ENCODE peak calls at places on chromosome 12, in eight cellular contexts. One of them, this sample, is unnamed.

GRCh38 chr12:14618990-14619389 is 51.3 kb upstream of the PLBD1 start:
- DNase-seq in mucosa of descending colon: no peak
- DNase-seq in heart left ventricle: no peak
- DNase-seq in fibroblast of lung: peak; percentile 33
- DNase-seq in epithelial cell of proximal tubule: no peak
- DNase-seq in choroid plexus epithelial cell: peak; percentile 55
- DNase-seq in ovary: no peak
- DNase-seq in heart right ventricle: no peak
- DNase-seq in this sample: no peak

GRCh38 chr12:117152793-117153775 is 37.2 kb downstream of the FBXO21 start:
- DNase-seq in mucosa of descending colon: no peak
- DNase-seq in heart left ventricle: no peak
- DNase-seq in fibroblast of lung: no peak
- DNase-seq in epithelial cell of proximal tubule: no peak
- DNase-seq in choroid plexus epithelial cell: no peak
- DNase-seq in ovary: no peak
- DNase-seq in heart right ventricle: peak; percentile 30
- DNase-seq in this sample: no peak

GRCh38 chr12:40106202-40106533 is 287 bp upstream of the SLC2A13 start:
- DNase-seq in mucosa of descending colon: no peak
- DNase-seq in heart left ventricle: no peak
- DNase-seq in fibroblast of lung: no peak
- DNase-seq in epithelial cell of proximal tubule: no peak
- DNase-seq in choroid plexus epithelial cell: peak; percentile 13
- DNase-seq in ovary: no peak
- DNase-seq in heart right ventricle: no peak
- DNase-seq in this sample: no peak

GRCh38 chr12:53053223-53054111 is 3.6 kb downstream of the TNS2 start:
- DNase-seq in mucosa of descending colon: peak; percentile 90
- DNase-seq in heart left ventricle: no peak
- DNase-seq in fibroblast of lung: no peak
- DNase-seq in epithelial cell of proximal tubule: no peak
- DNase-seq in choroid plexus epithelial cell: peak; percentile 38
- DNase-seq in ovary: peak; percentile 73
- DNase-seq in heart right ventricle: peak; percentile 57
- DNase-seq in this sample: no peak

GRCh38 chr12:79524507-79525148 is 166.1 kb downstream of the PAWR start:
- DNase-seq in mucosa of descending colon: no peak
- DNase-seq in heart left ventricle: no peak
- DNase-seq in fibroblast of lung: no peak
- DNase-seq in epithelial cell of proximal tubule: no peak
- DNase-seq in choroid plexus epithelial cell: peak; percentile 23
- DNase-seq in ovary: no peak
- DNase-seq in heart right ventricle: no peak
- DNase-seq in this sample: no peak

GRCh38 chr12:75666980-75667359 is 155.6 kb upstream of the KRR1 start:
- DNase-seq in mucosa of descending colon: no peak
- DNase-seq in heart left ventricle: no peak
- DNase-seq in fibroblast of lung: peak; percentile 67
- DNase-seq in epithelial cell of proximal tubule: no peak
- DNase-seq in choroid plexus epithelial cell: peak; percentile 84
- DNase-seq in ovary: no peak
- DNase-seq in heart right ventricle: no peak
- DNase-seq in this sample: no peak

GRCh38 chr12:62785941-62786559 is 148.9 kb downstream of the PPM1H start:
- DNase-seq in mucosa of descending colon: no peak
- DNase-seq in heart left ventricle: peak; percentile 73
- DNase-seq in fibroblast of lung: peak; percentile 70
- DNase-seq in epithelial cell of proximal tubule: peak; percentile 84
- DNase-seq in choroid plexus epithelial cell: peak; percentile 92
- DNase-seq in ovary: peak; percentile 26
- DNase-seq in heart right ventricle: peak; percentile 27
- DNase-seq in this sample: peak; percentile 81

GRCh38 chr12:54195736-54196347 is 7.1 kb upstream of the SMUG1 start:
- DNase-seq in mucosa of descending colon: no peak
- DNase-seq in heart left ventricle: no peak
- DNase-seq in fibroblast of lung: peak; percentile 65
- DNase-seq in epithelial cell of proximal tubule: no peak
- DNase-seq in choroid plexus epithelial cell: peak; percentile 74
- DNase-seq in ovary: no peak
- DNase-seq in heart right ventricle: no peak
- DNase-seq in this sample: no peak

GRCh38 chr12:6956332-6956727 is 5.2 kb downstream of the PTPN6 start:
- DNase-seq in mucosa of descending colon: peak; percentile 52
- DNase-seq in heart left ventricle: no peak
- DNase-seq in fibroblast of lung: no peak
- DNase-seq in epithelial cell of proximal tubule: no peak
- DNase-seq in choroid plexus epithelial cell: no peak
- DNase-seq in ovary: no peak
- DNase-seq in heart right ventricle: no peak
- DNase-seq in this sample: no peak

GRCh38 chr12:6953417-6954315 is 2.5 kb downstream of the PTPN6 start:
- DNase-seq in mucosa of descending colon: peak; percentile 66
- DNase-seq in heart left ventricle: peak; percentile 75
- DNase-seq in fibroblast of lung: no peak
- DNase-seq in epithelial cell of proximal tubule: no peak
- DNase-seq in choroid plexus epithelial cell: peak; percentile 65
- DNase-seq in ovary: no peak
- DNase-seq in heart right ventricle: no peak
- DNase-seq in this sample: no peak

GRCh38 chr12:6954316-6954710 is 3.2 kb downstream of the PTPN6 start:
- DNase-seq in mucosa of descending colon: no peak
- DNase-seq in heart left ventricle: no peak
- DNase-seq in fibroblast of lung: no peak
- DNase-seq in epithelial cell of proximal tubule: no peak
- DNase-seq in choroid plexus epithelial cell: no peak
- DNase-seq in ovary: no peak
- DNase-seq in heart right ventricle: no peak
- DNase-seq in this sample: no peak

GRCh38 chr12:6955462-6956331 is 4.5 kb downstream of the PTPN6 start:
- DNase-seq in mucosa of descending colon: peak; percentile 30
- DNase-seq in heart left ventricle: no peak
- DNase-seq in fibroblast of lung: no peak
- DNase-seq in epithelial cell of proximal tubule: no peak
- DNase-seq in choroid plexus epithelial cell: no peak
- DNase-seq in ovary: no peak
- DNase-seq in heart right ventricle: no peak
- DNase-seq in this sample: no peak

DNA sequence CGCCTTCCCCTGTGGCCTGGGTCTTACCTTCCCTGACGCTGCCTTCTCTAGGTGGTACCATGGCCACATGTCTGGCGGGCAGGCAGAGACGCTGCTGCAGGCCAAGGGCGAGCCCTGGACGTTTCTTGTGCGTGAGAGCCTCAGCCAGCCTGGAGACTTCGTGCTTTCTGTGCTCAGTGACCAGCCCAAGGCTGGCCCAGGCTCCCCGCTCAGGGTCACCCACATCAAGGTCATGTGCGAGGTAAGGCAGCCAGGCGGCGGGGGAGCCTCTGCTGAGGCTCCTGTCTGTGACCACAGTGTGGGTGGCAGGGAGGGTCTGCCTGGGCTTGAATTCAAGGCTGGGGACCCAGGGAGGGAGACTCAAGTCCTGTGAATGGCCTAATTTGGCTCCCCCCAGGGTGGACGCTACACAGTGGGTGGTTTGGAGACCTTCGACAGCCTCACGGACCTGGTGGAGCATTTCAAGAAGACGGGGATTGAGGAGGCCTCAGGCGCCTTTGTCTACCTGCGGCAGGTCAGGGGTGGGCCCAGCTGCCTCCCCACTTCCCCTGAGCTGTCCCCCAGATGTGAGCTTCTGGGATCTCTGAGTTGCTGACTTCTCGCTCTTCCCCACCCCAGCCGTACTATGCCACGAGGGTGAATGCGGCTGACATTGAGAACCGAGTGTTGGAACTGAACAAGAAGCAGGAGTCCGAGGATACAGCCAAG is 3.8 kb downstream of the PTPN6 start:
- DNase-seq in mucosa of descending colon: peak; percentile 27
- DNase-seq in heart left ventricle: no peak
- DNase-seq in fibroblast of lung: no peak
- DNase-seq in epithelial cell of proximal tubule: no peak
- DNase-seq in choroid plexus epithelial cell: no peak
- DNase-seq in ovary: no peak
- DNase-seq in heart right ventricle: no peak
- DNase-seq in this sample: no peak
- H3K4me3 ChIP-seq in mucosa of descending colon: no peak overlapping the region
- H3K4me3 ChIP-seq in heart left ventricle: no peak overlapping the region
- H3K4me3 ChIP-seq in fibroblast of lung: no peak overlapping the region
- H3K4me3 ChIP-seq in epithelial cell of proximal tubule: no peak overlapping the region
- H3K4me3 ChIP-seq in choroid plexus epithelial cell: no peak overlapping the region
- H3K4me3 ChIP-seq in ovary: no peak overlapping the region
- H3K4me3 ChIP-seq in heart right ventricle: no peak overlapping the region
- H3K4me3 ChIP-seq in this sample: no peak overlapping the region

GRCh38 chr12:32047357-32047828 is 59.3 kb upstream of the BICD1 start:
- DNase-seq in mucosa of descending colon: no peak
- DNase-seq in heart left ventricle: no peak
- DNase-seq in fibroblast of lung: no peak
- DNase-seq in epithelial cell of proximal tubule: no peak
- DNase-seq in choroid plexus epithelial cell: no peak
- DNase-seq in ovary: no peak
- DNase-seq in heart right ventricle: no peak
- DNase-seq in this sample: no peak

GRCh38 chr12:32051511-32052299 is 54.9 kb upstream of the BICD1 start:
- DNase-seq in mucosa of descending colon: no peak
- DNase-seq in heart left ventricle: no peak
- DNase-seq in fibroblast of lung: peak; percentile 79
- DNase-seq in epithelial cell of proximal tubule: peak; percentile 99
- DNase-seq in choroid plexus epithelial cell: peak; percentile 83
- DNase-seq in ovary: peak; percentile 43
- DNase-seq in heart right ventricle: no peak
- DNase-seq in this sample: peak; percentile 59

GRCh38 chr12:32047846-32048245 is 58.8 kb upstream of the BICD1 start:
- DNase-seq in mucosa of descending colon: no peak
- DNase-seq in heart left ventricle: no peak
- DNase-seq in fibroblast of lung: no peak
- DNase-seq in epithelial cell of proximal tubule: no peak
- DNase-seq in choroid plexus epithelial cell: no peak
- DNase-seq in ovary: no peak
- DNase-seq in heart right ventricle: no peak
- DNase-seq in this sample: no peak

GRCh38 chr12:32049956-32050355 is 56.7 kb upstream of the BICD1 start:
- DNase-seq in mucosa of descending colon: no peak
- DNase-seq in heart left ventricle: no peak
- DNase-seq in fibroblast of lung: peak; percentile 28
- DNase-seq in epithelial cell of proximal tubule: no peak
- DNase-seq in choroid plexus epithelial cell: no peak
- DNase-seq in ovary: no peak
- DNase-seq in heart right ventricle: no peak
- DNase-seq in this sample: no peak

DNA sequence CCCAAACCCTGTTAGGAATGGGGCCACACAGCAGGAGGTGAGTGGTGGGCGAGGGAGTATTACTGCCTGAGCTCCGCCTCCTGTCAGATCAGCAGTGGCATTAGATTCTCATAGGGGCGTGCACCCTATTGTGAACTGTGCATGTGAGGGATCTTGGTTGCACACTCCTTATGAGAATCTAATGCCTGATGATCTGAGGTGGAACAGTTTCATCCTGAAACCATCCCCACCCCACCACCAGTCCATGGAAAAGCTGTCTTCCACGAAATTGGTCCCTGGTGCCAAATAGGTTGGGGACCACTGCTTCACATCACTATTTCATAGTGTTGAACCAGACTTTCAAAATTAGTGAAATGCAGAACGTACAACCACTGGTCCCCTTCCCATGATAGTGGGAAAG is 57.9 kb upstream of the BICD1 start:
- DNase-seq in mucosa of descending colon: no peak
- DNase-seq in heart left ventricle: no peak
- DNase-seq in fibroblast of lung: no peak
- DNase-seq in epithelial cell of proximal tubule: no peak
- DNase-seq in choroid plexus epithelial cell: no peak
- DNase-seq in ovary: no peak
- DNase-seq in heart right ventricle: no peak
- DNase-seq in this sample: no peak
- TF ChIP-seq CTCF in mucosa of descending colon: no peak
- TF ChIP-seq CTCF in heart left ventricle: no peak
- TF ChIP-seq CTCF in fibroblast of lung: no peak
- TF ChIP-seq CTCF in epithelial cell of proximal tubule: no peak
- TF ChIP-seq CTCF in choroid plexus epithelial cell: no peak
- TF ChIP-seq CTCF in ovary: no peak
- TF ChIP-seq CTCF in heart right ventricle: no peak
- TF ChIP-seq CTCF in this sample: no peak

GRCh38 chr12:1910468-1910867 is 8.0 kb downstream of the CACNA2D4 start:
- DNase-seq in mucosa of descending colon: no peak
- DNase-seq in heart left ventricle: no peak
- DNase-seq in fibroblast of lung: no peak
- DNase-seq in epithelial cell of proximal tubule: no peak
- DNase-seq in choroid plexus epithelial cell: no peak
- DNase-seq in ovary: no peak
- DNase-seq in heart right ventricle: no peak
- DNase-seq in this sample: no peak

GRCh38 chr12:1906579-1906978 is 11.9 kb downstream of the CACNA2D4 start:
- DNase-seq in mucosa of descending colon: no peak
- DNase-seq in heart left ventricle: no peak
- DNase-seq in fibroblast of lung: no peak
- DNase-seq in epithelial cell of proximal tubule: no peak
- DNase-seq in choroid plexus epithelial cell: no peak
- DNase-seq in ovary: no peak
- DNase-seq in heart right ventricle: no peak
- DNase-seq in this sample: no peak

GRCh38 chr12:1908758-1909157 is 9.7 kb downstream of the CACNA2D4 start:
- DNase-seq in mucosa of descending colon: no peak
- DNase-seq in heart left ventricle: no peak
- DNase-seq in fibroblast of lung: no peak
- DNase-seq in epithelial cell of proximal tubule: no peak
- DNase-seq in choroid plexus epithelial cell: no peak
- DNase-seq in ovary: no peak
- DNase-seq in heart right ventricle: no peak
- DNase-seq in this sample: no peak

GRCh38 chr12:1904875-1905274 is 13.6 kb downstream of the CACNA2D4 start:
- DNase-seq in mucosa of descending colon: no peak
- DNase-seq in heart left ventricle: no peak
- DNase-seq in fibroblast of lung: no peak
- DNase-seq in epithelial cell of proximal tubule: no peak
- DNase-seq in choroid plexus epithelial cell: no peak
- DNase-seq in ovary: no peak
- DNase-seq in heart right ventricle: no peak
- DNase-seq in this sample: no peak

DNA sequence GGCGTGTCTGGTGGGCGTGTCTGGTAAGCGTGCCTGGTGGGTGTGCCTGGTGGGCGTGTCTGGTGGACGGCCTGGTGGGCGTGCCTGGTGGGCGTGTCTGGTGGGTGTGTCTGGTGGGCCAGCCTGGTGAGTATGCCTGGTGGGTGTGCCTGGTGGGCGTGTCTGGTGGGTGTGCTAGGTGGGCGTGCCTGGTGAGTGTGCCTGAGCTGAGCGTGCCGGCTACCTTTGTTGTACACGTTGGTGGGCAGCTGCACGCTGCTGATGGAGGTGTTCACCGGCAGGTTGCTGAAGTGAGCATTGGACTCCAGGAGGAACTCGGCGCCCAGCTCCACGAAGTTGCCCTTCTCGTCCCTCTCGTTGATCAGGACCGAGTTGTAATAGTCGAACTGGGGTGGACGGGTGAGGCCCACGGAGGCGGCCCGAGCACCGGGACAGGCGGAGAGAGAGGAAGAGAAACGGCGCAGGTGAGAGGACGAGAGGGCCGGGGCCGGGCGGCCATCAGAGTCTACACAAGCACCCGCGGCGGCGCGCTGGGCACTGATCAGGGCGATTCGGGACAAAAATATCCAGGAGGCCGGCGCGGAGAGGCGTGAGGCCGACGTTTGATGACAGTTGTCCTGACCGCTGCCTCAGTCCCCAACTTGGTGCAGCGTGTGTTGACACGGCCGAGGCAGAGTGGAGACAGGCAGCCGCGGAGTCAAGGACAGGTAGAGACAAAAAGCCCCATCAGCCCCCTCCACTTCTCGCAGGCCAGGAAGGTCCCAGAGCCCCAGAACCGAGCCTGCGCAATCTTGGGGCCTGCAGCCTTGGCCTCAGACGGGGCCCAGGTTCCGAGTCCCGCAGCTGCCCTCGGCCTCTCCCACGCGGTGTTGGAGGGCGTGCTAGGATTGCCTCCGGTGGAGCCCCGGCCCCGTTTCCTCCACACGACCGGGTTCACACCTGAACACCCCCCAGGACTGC is 10.5 kb downstream of the CACNA2D4 start:
- DNase-seq in mucosa of descending colon: peak; percentile 80
- DNase-seq in heart left ventricle: no peak
- DNase-seq in fibroblast of lung: no peak
- DNase-seq in epithelial cell of proximal tubule: no peak
- DNase-seq in choroid plexus epithelial cell: no peak
- DNase-seq in ovary: no peak
- DNase-seq in heart right ventricle: no peak
- DNase-seq in this sample: no peak
- H3K4me3 ChIP-seq in mucosa of descending colon: no peak overlapping the region
- H3K4me3 ChIP-seq in heart left ventricle: peak overlapping the region; percentile 6
- H3K4me3 ChIP-seq in fibroblast of lung: no peak overlapping the region
- H3K4me3 ChIP-seq in epithelial cell of proximal tubule: no peak overlapping the region
- H3K4me3 ChIP-seq in choroid plexus epithelial cell: no peak overlapping the region
- H3K4me3 ChIP-seq in ovary: no peak overlapping the region
- H3K4me3 ChIP-seq in heart right ventricle: no peak overlapping the region
- H3K4me3 ChIP-seq in this sample: no peak overlapping the region

DNA sequence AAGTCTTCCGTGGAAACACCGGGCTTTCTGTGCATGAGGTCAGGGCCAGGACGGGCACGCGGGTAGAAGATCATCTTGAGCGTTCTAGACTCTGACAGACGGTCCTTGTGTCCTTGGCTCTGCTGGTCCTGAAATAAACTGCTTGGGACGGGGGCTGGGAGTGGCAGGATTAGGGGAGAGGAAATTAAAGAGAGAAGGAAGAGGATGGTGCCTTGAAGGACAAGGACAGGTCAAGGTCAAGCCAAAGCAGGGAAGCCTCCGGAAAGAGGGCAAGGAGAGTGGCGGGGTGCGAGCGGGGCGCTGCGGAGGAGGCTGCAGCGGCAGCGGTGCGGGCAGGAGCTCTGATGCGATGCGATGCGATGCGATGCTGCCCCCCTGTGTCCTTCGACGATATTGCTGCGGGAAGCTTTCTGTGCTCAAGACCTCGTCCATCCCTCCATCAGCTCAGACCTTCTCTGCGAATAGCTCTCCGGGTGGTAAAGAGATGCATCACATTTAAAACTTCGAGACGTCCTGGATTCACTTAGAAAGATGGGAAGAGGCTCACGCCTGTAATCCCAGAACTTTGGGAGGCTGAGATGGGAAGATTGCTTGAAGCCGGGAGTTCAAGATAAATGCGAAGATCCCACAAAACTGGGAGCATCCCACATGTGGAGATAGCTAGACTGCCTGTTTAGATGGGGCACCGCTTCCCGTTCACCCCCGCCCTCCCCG is 110.1 kb upstream of the TMEM132D start:
- DNase-seq in mucosa of descending colon: peak; percentile 61
- DNase-seq in heart left ventricle: no peak
- DNase-seq in fibroblast of lung: peak; percentile 4
- DNase-seq in epithelial cell of proximal tubule: no peak
- DNase-seq in choroid plexus epithelial cell: peak; percentile 61
- DNase-seq in ovary: no peak
- DNase-seq in heart right ventricle: no peak
- DNase-seq in this sample: peak; percentile 7
- TF ChIP-seq CTCF in mucosa of descending colon: no peak
- TF ChIP-seq CTCF in heart left ventricle: peak; percentile 59
- TF ChIP-seq CTCF in fibroblast of lung: peak; percentile 51
- TF ChIP-seq CTCF in epithelial cell of proximal tubule: peak; percentile 59
- TF ChIP-seq CTCF in choroid plexus epithelial cell: peak; percentile 74
- TF ChIP-seq CTCF in ovary: no peak
- TF ChIP-seq CTCF in heart right ventricle: no peak
- TF ChIP-seq CTCF in this sample: peak; percentile 53